ENCODE peak calls at places on chromosomes 12 and 14, in ten cellular contexts. H, N, S, C, D, F, O, U, W and I are unnamed samples.

GRCh38 chr12:93050026-93050747 is 121.1 kb upstream of the EEA1 start:
- DNase-seq in H (no peak), N (no peak), S (no peak), C (no peak), D (peak; percentile 74), F (no peak), O (no peak), U (no peak), W (no peak), I (no peak)

GRCh38 chr14:104322531-104323466 is 184.4 kb downstream of the KIF26A start:
- DNase-seq in H (peak; percentile 22), N (no peak), S (peak; percentile 35), C (peak; percentile 39), D (no peak), F (no peak), O (no peak), U (no peak), W (peak; percentile 39), I (no peak)

GRCh38 chr12:92511776-92512175 is 191.0 kb upstream of the PLEKHG7 start:
- DNase-seq in H (no peak), N (no peak), S (no peak), C (no peak), D (no peak), F (no peak), O (no peak), U (no peak), W (no peak), I (no peak)

GRCh38 chr14:35849122-35849521 is 23.0 kb downstream of the BRMS1L start:
- DNase-seq in H (no peak), N (peak; percentile 77), S (no peak), C (no peak), D (no peak), F (no peak), O (no peak), U (no peak), W (no peak), I (no peak)

GRCh38 chr12:131229426-131230339 is 276.0 kb downstream of the ADGRD1 start:
- DNase-seq in H (no peak), N (no peak), S (no peak), C (no peak), D (no peak), F (no peak), O (no peak), U (no peak), W (no peak), I (peak; percentile 51)

GRCh38 chr12:98532687-98533304 is 17.4 kb downstream of the TMPO start:
- DNase-seq in H (no peak), N (peak; percentile 84), S (no peak), C (no peak), D (peak; percentile 64), F (no peak), O (no peak), U (no peak), W (no peak), I (no peak)

GRCh38 chr12:15966426-15966825 is 55.3 kb downstream of the DERA start:
- DNase-seq in H (no peak), N (no peak), S (no peak), C (no peak), D (no peak), F (no peak), O (no peak), U (no peak), W (no peak), I (no peak)

GRCh38 chr12:88529531-88530488 is 50.5 kb downstream of the KITLG start:
- DNase-seq in H (no peak), N (peak; percentile 52), S (no peak), C (no peak), D (no peak), F (no peak), O (no peak), U (peak; percentile 10), W (no peak), I (no peak)

GRCh38 chr12:22672951-22673350 is 48.0 kb downstream of the ETNK1 start:
- DNase-seq in H (no peak), N (no peak), S (no peak), C (no peak), D (peak; percentile 73), F (no peak), O (no peak), U (no peak), W (no peak), I (no peak)

GRCh38 chr12:117098361-117099217 is 627 bp downstream of the TESC start:
- DNase-seq in H (peak; percentile 41), N (peak; percentile 22), S (no peak), C (peak; percentile 58), D (no peak), F (peak; percentile 51), O (peak; percentile 20), U (peak; percentile 82), W (peak; percentile 65), I (no peak)

GRCh38 chr12:1922985-1923384 is 4.5 kb upstream of the CACNA2D4 start:
- DNase-seq in H (no peak), N (no peak), S (peak; percentile 38), C (no peak), D (no peak), F (peak; percentile 28), O (no peak), U (no peak), W (no peak), I (no peak)

GRCh38 chr12:43776498-43776897 is 17.7 kb downstream of the IRAK4 start:
- DNase-seq in H (no peak), N (peak; percentile 65), S (no peak), C (no peak), D (peak; percentile 53), F (no peak), O (no peak), U (no peak), W (no peak), I (no peak)

GRCh38 chr12:31005944-31006361 is 67.7 kb upstream of the DDX11 start:
- DNase-seq in H (peak; percentile 27), N (peak; percentile 24), S (peak; percentile 63), C (peak; percentile 39), D (peak; percentile 54), F (no peak), O (no peak), U (no peak), W (no peak), I (no peak)

GRCh38 chr12:63882844-63883243 is 38.3 kb downstream of the SRGAP1 start:
- DNase-seq in H (no peak), N (no peak), S (no peak), C (no peak), D (peak; percentile 53), F (no peak), O (no peak), U (peak; percentile 14), W (no peak), I (peak; percentile 17)

GRCh38 chr12:32400114-32400672 is 835 bp downstream of the FGD4 start:
- DNase-seq in H (no peak), N (peak; percentile 55), S (no peak), C (peak; percentile 53), D (no peak), F (no peak), O (no peak), U (no peak), W (no peak), I (no peak)

GRCh38 chr14:20662968-20663731 is 21.2 kb upstream of the RNASE4 start:
- DNase-seq in H (peak; percentile 75), N (peak; percentile 55), S (peak; percentile 75), C (peak; percentile 88), D (peak; percentile 61), F (peak; percentile 74), O (peak; percentile 73), U (peak; percentile 78), W (peak; percentile 83), I (peak; percentile 44)
- H3K4me1 ChIP-seq in H (peaks cover 13% of the 10 kb centered on the region), N (peaks cover 4% of the 10 kb centered on the region), S (no peaks in the 10 kb centered on the region), C (no peaks in the 10 kb centered on the region), D (no peaks in the 10 kb centered on the region), F (no peaks in the 10 kb centered on the region), O (peaks cover 14% of the 10 kb centered on the region), U (no peaks in the 10 kb centered on the region), W (peaks cover 10% of the 10 kb centered on the region), I (peaks cover 7% of the 10 kb centered on the region)

GRCh38 chr12:56720696-56721615 is 4.1 kb downstream of the NACA start:
- DNase-seq in H (no peak), N (peak; percentile 25), S (peak; percentile 38), C (no peak), D (no peak), F (no peak), O (no peak), U (no peak), W (no peak), I (no peak)

GRCh38 chr12:56716933-56717880 is 7.9 kb downstream of the NACA start:
- DNase-seq in H (no peak), N (no peak), S (peak; percentile 48), C (peak; percentile 34), D (no peak), F (no peak), O (no peak), U (no peak), W (no peak), I (no peak)

GRCh38 chr12:56718167-56718566 is 6.9 kb downstream of the NACA start:
- DNase-seq in H (no peak), N (no peak), S (peak; percentile 35), C (no peak), D (no peak), F (no peak), O (no peak), U (no peak), W (no peak), I (no peak)

GRCh38 chr12:56718636-56719035 is 6.5 kb downstream of the NACA start:
- DNase-seq in H (no peak), N (no peak), S (peak; percentile 54), C (no peak), D (no peak), F (no peak), O (no peak), U (no peak), W (no peak), I (no peak)

GRCh38 chr12:56719056-56719455 is 6.0 kb downstream of the NACA start:
- DNase-seq in H (no peak), N (no peak), S (peak; percentile 39), C (no peak), D (no peak), F (no peak), O (no peak), U (no peak), W (no peak), I (no peak)
- H3K4me1 ChIP-seq in H (peaks cover 84% of the 10 kb centered on the region), N (peaks cover 22% of the 10 kb centered on the region), S (no peaks in the 10 kb centered on the region), C (peaks cover 36% of the 10 kb centered on the region), D (peaks cover 8% of the 10 kb centered on the region), F (no peaks in the 10 kb centered on the region), O (peaks cover 72% of the 10 kb centered on the region), U (peaks cover 41% of the 10 kb centered on the region), W (peaks cover 37% of the 10 kb centered on the region), I (peaks cover 84% of the 10 kb centered on the region)

DNA sequence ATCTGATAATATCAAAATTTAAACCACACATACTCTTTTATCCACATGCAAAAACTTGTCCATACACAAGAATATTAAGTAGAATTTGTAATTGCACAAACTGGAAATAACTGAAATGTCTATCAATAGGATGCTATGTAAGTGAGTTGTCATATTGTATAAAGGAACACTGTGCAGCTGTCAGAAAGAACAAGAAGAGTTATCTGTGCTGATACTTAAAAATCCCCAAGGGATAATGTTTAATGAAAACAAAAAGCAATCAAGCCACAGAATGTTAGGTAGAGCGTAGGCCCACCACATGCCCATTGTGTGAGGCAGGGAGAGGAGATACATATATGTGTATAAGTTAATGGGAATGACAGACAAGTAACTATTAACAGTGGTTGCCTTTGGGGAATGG is 25.9 kb upstream of the HIGD1C start:
- DNase-seq in H (no peak), N (no peak), S (no peak), C (no peak), D (no peak), F (no peak), O (no peak), U (no peak), W (no peak), I (no peak)
- H3K4me1 ChIP-seq in H (peaks cover 73% of the 10 kb centered on the region), N (peaks cover 32% of the 10 kb centered on the region), S (no peaks in the 10 kb centered on the region), C (peaks cover 4% of the 10 kb centered on the region), D (peaks cover 4% of the 10 kb centered on the region), F (no peaks in the 10 kb centered on the region), O (peaks cover 37% of the 10 kb centered on the region), U (peaks cover 28% of the 10 kb centered on the region), W (peaks cover 24% of the 10 kb centered on the region), I (peaks cover 58% of the 10 kb centered on the region)

GRCh38 chr14:24331731-24332093 is 3.2 kb downstream of the ADCY4 start:
- DNase-seq in H (no peak), N (no peak), S (no peak), C (no peak), D (no peak), F (no peak), O (no peak), U (no peak), W (peak; percentile 62), I (no peak)
- H3K4me1 ChIP-seq in H (peaks cover 99% of the 10 kb centered on the region), N (peaks cover 26% of the 10 kb centered on the region), S (no peaks in the 10 kb centered on the region), C (peaks cover 26% of the 10 kb centered on the region), D (peaks cover 2% of the 10 kb centered on the region), F (no peaks in the 10 kb centered on the region), O (peaks cover 64% of the 10 kb centered on the region), U (peaks cover 19% of the 10 kb centered on the region), W (peaks cover 36% of the 10 kb centered on the region), I (peaks cover 59% of the 10 kb centered on the region)